ENCODE peak calls at places on chromosomes 13 and 19, in six cellular contexts. Z is IMR-90, V is stomach, S is heart left ventricle, O is Peyer's patch, T is right lobe of liver. I is an unnamed sample.

GRCh38 chr13:21074601-21075302 is 13.4 kb upstream of the LATS2 start:
- DNase-seq in Z (no peak), V (no peak), S (peak; percentile 57), O (no peak), T (no peak), I (no peak)

GRCh38 chr19:35207391-35207871 is 21.1 kb downstream of the FAM187B start:
- DNase-seq in Z (no peak), V (no peak), S (peak; percentile 6), O (no peak), T (no peak), I (no peak)

GRCh38 chr13:27339299-27339698 is 68.7 kb downstream of the RASL11A start:
- DNase-seq in Z (peak; percentile 42), V (peak; percentile 39), S (no peak), O (no peak), T (no peak), I (no peak)

GRCh38 chr19:50230379-50231351 is 27.2 kb downstream of the MYH14 start:
- DNase-seq in Z (no peak), V (no peak), S (no peak), O (no peak), T (peak; percentile 82), I (no peak)

GRCh38 chr19:35266149-35266903 is 2.4 kb upstream of the USF2 start:
- DNase-seq in Z (no peak), V (no peak), S (peak; percentile 16), O (peak; percentile 49), T (peak; percentile 56), I (peak; percentile 18)

GRCh38 chr13:59873856-59874255 is 289.9 kb downstream of the DIAPH3 start:
- DNase-seq in Z (no peak), V (no peak), S (no peak), O (no peak), T (no peak), I (no peak)

GRCh38 chr13:93284056-93284455 is 57.4 kb downstream of the GPC6 start:
- DNase-seq in Z (no peak), V (no peak), S (no peak), O (no peak), T (no peak), I (no peak)

GRCh38 chr13:75762066-75762937 is 126.2 kb downstream of the LMO7 start:
- DNase-seq in Z (peak; percentile 63), V (peak; percentile 26), S (no peak), O (no peak), T (no peak), I (no peak)

GRCh38 chr19:48487544-48487943 is 18.4 kb downstream of the CYTH2 start:
- DNase-seq in Z (no peak), V (no peak), S (no peak), O (no peak), T (no peak), I (no peak)

GRCh38 chr19:45769821-45770191 is 754 bp upstream of the SIX5 start:
- DNase-seq in Z (peak; percentile 38), V (peak; percentile 49), S (no peak), O (no peak), T (peak; percentile 71), I (peak; percentile 72)

GRCh38 chr19:38478273-38478971 is 44.9 kb downstream of the RYR1 start:
- DNase-seq in Z (no peak), V (no peak), S (no peak), O (no peak), T (no peak), I (no peak)

GRCh38 chr13:97275265-97275664 is 53.1 kb downstream of the MBNL2 start:
- DNase-seq in Z (peak; percentile 92), V (no peak), S (no peak), O (no peak), T (no peak), I (no peak)

GRCh38 chr19:16914421-16914820 is 25.6 kb downstream of the F2RL3 start:
- DNase-seq in Z (no peak), V (no peak), S (no peak), O (no peak), T (no peak), I (no peak)

GRCh38 chr19:4586691-4587090 is 27.2 kb upstream of the SEMA6B start:
- DNase-seq in Z (no peak), V (no peak), S (no peak), O (no peak), T (no peak), I (no peak)

GRCh38 chr13:96779691-96780090 is 214.6 kb downstream of the OXGR1 start:
- DNase-seq in Z (no peak), V (no peak), S (no peak), O (no peak), T (no peak), I (no peak)

GRCh38 chr13:68168448-68168847 is 938.3 kb upstream of the PCDH9 start:
- DNase-seq in Z (no peak), V (no peak), S (no peak), O (no peak), T (no peak), I (no peak)

GRCh38 chr19:38658462-38659306 is 11.2 kb downstream of the ACTN4 start:
- DNase-seq in Z (peak; percentile 100), V (peak; percentile 63), S (no peak), O (no peak), T (peak; percentile 63), I (peak; percentile 81)

GRCh38 chr19:1451916-1452801 is 2.2 kb downstream of the APC2 start:
- DNase-seq in Z (no peak), V (no peak), S (no peak), O (no peak), T (no peak), I (no peak)

GRCh38 chr19:38792250-38793111 is 3.5 kb downstream of the LGALS7B start:
- DNase-seq in Z (no peak), V (peak; percentile 39), S (peak; percentile 48), O (peak; percentile 67), T (no peak), I (no peak)

GRCh38 chr19:58471736-58472135 is 4.4 kb upstream of the ZNF446 start:
- DNase-seq in Z (no peak), V (no peak), S (no peak), O (no peak), T (no peak), I (no peak)

GRCh38 chr19:58468216-58468839 is 1.4 kb downstream of the ZNF324 start:
- DNase-seq in Z (peak; percentile 9), V (no peak), S (no peak), O (no peak), T (no peak), I (no peak)

GRCh38 chr19:58469241-58470013 is 2.5 kb downstream of the ZNF324 start:
- DNase-seq in Z (no peak), V (no peak), S (no peak), O (no peak), T (no peak), I (no peak)

GRCh38 chr19:58466089-58466759 is 656 bp upstream of the ZNF324 start:
- DNase-seq in Z (no peak), V (no peak), S (no peak), O (no peak), T (peak; percentile 58), I (no peak)

DNA sequence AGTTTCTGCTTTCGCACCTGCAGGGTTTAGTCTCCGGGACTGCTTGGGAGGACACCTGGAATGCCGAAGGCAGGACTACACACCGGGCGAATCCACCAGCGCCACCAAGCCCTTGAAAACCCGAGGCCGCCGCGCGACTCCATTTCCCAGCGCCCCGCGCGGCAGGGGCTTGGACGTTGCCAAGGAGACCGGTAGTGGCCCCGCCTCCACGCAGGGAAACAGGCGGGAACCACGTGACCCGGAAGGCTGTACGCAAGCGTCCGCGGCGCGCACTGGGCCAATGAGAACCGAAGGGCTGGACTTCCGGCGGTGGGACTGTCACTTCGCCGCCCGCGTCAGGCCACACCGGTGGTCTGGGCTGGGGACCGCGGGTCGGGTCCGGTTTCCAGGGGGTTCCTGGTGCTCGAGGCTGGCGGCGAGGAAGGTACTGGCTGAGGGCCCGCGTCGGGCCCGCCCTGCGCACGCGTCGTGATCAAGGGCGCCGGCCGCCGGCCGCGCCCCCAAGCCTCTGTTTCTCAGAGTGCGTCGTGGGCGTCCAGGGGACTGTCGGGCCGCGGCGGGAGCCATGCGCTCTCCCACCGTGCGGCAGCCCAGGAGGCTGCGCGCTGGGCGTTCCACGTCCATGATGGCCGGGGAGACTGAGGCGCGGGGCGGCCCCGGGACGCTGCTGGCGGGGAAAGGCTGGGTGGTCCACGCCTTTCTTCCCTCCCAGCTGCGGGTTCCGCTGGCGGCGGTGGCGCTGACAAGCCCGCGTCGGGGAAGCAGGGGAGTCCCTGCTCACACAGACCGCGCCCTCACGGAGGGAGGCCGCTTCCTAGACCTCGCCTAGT is at the start of gene ZNF324:
- DNase-seq in Z (peak; percentile 94), V (peak; percentile 99), S (peak; percentile 99), O (peak; percentile 99), T (peak; percentile 99), I (peak; percentile 97)
- TF ChIP-seq POLR2A in Z (peak; percentile 80), V (no peak), S (peak; percentile 78), O (peak; percentile 51), T (peak; percentile 47), I (peak; percentile 7)

GRCh38 chr13:100657881-100658315 is 16.7 kb downstream of the TMTC4 start:
- DNase-seq in Z (no peak), V (no peak), S (no peak), O (no peak), T (no peak), I (no peak)
- H3K36me3 ChIP-seq in Z (peaks cover 14% of the 10 kb centered on the region), V (peaks cover 84% of the 10 kb centered on the region), S (no peaks in the 10 kb centered on the region), O (no peaks in the 10 kb centered on the region), T (peaks cover 11% of the 10 kb centered on the region), I (no peaks in the 10 kb centered on the region)

DNA sequence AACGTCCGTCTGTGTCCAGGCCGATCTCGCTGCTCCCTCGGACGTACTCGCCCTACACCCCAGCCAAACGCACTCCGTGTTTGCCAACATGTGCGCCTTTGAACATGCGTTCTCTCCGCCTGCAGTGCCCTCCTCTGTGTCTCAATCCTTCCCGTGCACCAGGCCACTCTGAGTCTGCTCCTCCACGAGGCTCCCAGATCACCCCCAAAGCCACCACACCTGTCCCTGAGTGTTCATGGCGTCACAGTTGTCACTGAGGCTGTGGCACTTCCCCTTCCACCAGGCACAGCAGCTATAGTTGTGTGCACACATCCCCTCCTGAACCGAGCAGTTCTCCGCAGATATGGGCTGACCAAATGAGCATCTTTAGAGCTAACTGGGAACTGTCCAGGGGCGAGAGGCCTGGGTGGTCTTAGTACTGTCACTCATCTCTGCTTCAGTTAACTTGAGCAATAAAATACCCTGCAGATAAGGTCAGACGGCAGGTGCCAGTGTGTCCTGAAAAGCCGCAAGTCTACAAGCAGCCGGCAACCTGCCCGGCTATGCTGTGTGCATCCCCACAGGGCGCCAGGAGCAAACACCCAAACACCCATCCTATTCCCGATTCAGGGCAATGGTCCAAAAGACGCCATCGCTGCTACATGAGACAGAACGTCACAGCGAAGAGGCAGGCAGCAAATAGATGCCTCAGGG is 35.5 kb downstream of the RASA3 start:
- DNase-seq in Z (no peak), V (no peak), S (peak; percentile 10), O (peak; percentile 37), T (peak; percentile 42), I (no peak)
- H3K4me1 ChIP-seq in Z (peaks cover 36% of the 10 kb centered on the region), V (peaks cover 29% of the 10 kb centered on the region), S (peaks cover 32% of the 10 kb centered on the region), O (peaks cover 8% of the 10 kb centered on the region), T (no peaks in the 10 kb centered on the region), I (peaks cover 3% of the 10 kb centered on the region)

GRCh38 chr19:58261968-58262921 is 16.5 kb upstream of the ZNF8 start:
- DNase-seq in Z (no peak), V (no peak), S (no peak), O (no peak), T (no peak), I (no peak)
- TF ChIP-seq POLR2A in Z (no peak), V (no peak), S (no peak), O (no peak), T (no peak), I (no peak)

GRCh38 chr19:29860492-29860891 is 48.7 kb downstream of the CCNE1 start:
- DNase-seq in Z (no peak), V (no peak), S (no peak), O (no peak), T (no peak), I (no peak)
- H3K36me3 ChIP-seq in Z (no peaks in the 10 kb centered on the region), V (no peaks in the 10 kb centered on the region), S (no peaks in the 10 kb centered on the region), O (no peaks in the 10 kb centered on the region), T (no peaks in the 10 kb centered on the region), I (no peaks in the 10 kb centered on the region)

GRCh38 chr19:7924651-7925170 is 1.2 kb downstream of the CTXN1 start:
- DNase-seq in Z (no peak), V (no peak), S (no peak), O (no peak), T (no peak), I (peak; percentile 48)
- H3K4me1 ChIP-seq in Z (peaks cover 30% of the 10 kb centered on the region), V (peaks cover 56% of the 10 kb centered on the region), S (peaks cover 43% of the 10 kb centered on the region), O (peaks cover 12% of the 10 kb centered on the region), T (no peaks in the 10 kb centered on the region), I (peaks cover 50% of the 10 kb centered on the region)

I was measured in uterus.